ENCODE peak calls at places on chromosomes 7 and 10, in five cellular contexts. D, E, Z, Y and F are unnamed samples. For H3K4me1 and H3K9me3, the result is how much of the 10 kb centered on the place peaks cover.

GRCh38 chr10:33337335-33337854 is 2.9 kb upstream of the NRP1 start:
- DNase-seq in D (peak), E (peak), Z (peak), Y (peak), F (peak)

GRCh38 chr10:91745086-91745831 is 53.0 kb upstream of the TNKS2 start:
- DNase-seq in D (peak), E (peak), Z (no peak), Y (no peak), F (no peak)

GRCh38 chr10:93149761-93150160 is 76.1 kb downstream of the CYP26A1 start:
- DNase-seq in D (no peak), E (no peak), Z (peak), Y (no peak), F (no peak)

GRCh38 chr10:78964952-78965633 is 103.7 kb upstream of the ZMIZ1 start:
- DNase-seq in D (peak), E (peak), Z (peak), Y (peak), F (peak)

GRCh38 chr7:96126382-96126781 is 195.5 kb downstream of the SLC25A13 start:
- DNase-seq in D (no peak), E (no peak), Z (no peak), Y (no peak), F (no peak)

GRCh38 chr7:122886357-122887081 is at the start of gene CADPS2:
- DNase-seq in D (peak), E (peak), Z (peak), Y (peak), F (peak)

GRCh38 chr7:79504607-79505389 is 51.3 kb upstream of the MAGI2 start:
- DNase-seq in D (peak), E (no peak), Z (peak), Y (no peak), F (no peak)

GRCh38 chr10:21634599-21635365 is 100.8 kb downstream of the MLLT10 start:
- DNase-seq in D (no peak), E (no peak), Z (peak), Y (no peak), F (no peak)

GRCh38 chr10:77041636-77042258 is 595.9 kb downstream of the KCNMA1 start:
- DNase-seq in D (no peak), E (no peak), Z (no peak), Y (no peak), F (no peak)

GRCh38 chr7:47461161-47461560 is 120.8 kb downstream of the TNS3 start:
- DNase-seq in D (no peak), E (no peak), Z (peak), Y (peak), F (peak)

GRCh38 chr7:40586197-40586596 is 451.4 kb downstream of the SUGCT start:
- DNase-seq in D (no peak), E (no peak), Z (peak), Y (no peak), F (no peak)

GRCh38 chr7:925601-926000 is 28.9 kb downstream of the ADAP1 start:
- DNase-seq in D (no peak), E (no peak), Z (no peak), Y (peak), F (no peak)

GRCh38 chr7:30682131-30683083 is at the start of gene CRHR2:
- DNase-seq in D (peak), E (no peak), Z (no peak), Y (peak), F (peak)

GRCh38 chr7:98284335-98285036 is 3.0 kb downstream of the BRI3 start:
- DNase-seq in D (no peak), E (peak), Z (peak), Y (peak), F (peak)

GRCh38 chr10:48672596-48673255 is 11.9 kb upstream of the WDFY4 start:
- DNase-seq in D (no peak), E (no peak), Z (no peak), Y (no peak), F (no peak)

GRCh38 chr10:69801434-69802315 is at the start of gene COL13A1:
- DNase-seq in D (peak), E (peak), Z (peak), Y (peak), F (peak)

GRCh38 chr10:23067939-23068775 is 27.2 kb upstream of the MSRB2 start:
- DNase-seq in D (peak), E (peak), Z (peak), Y (peak), F (peak)

GRCh38 chr7:139873593-139874374 is 44.7 kb downstream of the TBXAS1 start:
- DNase-seq in D (no peak), E (no peak), Z (no peak), Y (no peak), F (no peak)

GRCh38 chr7:128922496-128923410 is 12.2 kb upstream of the KCP start:
- DNase-seq in D (no peak), E (no peak), Z (no peak), Y (no peak), F (no peak)

GRCh38 chr10:71073451-71074175 is 138.8 kb upstream of the UNC5B start:
- DNase-seq in D (no peak), E (no peak), Z (no peak), Y (no peak), F (no peak)

GRCh38 chr7:129797224-129797789 is 155.5 kb downstream of the UBE2H start:
- DNase-seq in D (peak), E (no peak), Z (no peak), Y (no peak), F (no peak)

GRCh38 chr7:12244129-12244528 is 33.0 kb downstream of the TMEM106B start:
- DNase-seq in D (peak), E (peak), Z (peak), Y (no peak), F (peak)

GRCh38 chr10:91603931-91604331 is 28.9 kb downstream of the PPP1R3C start:
- DNase-seq in D (no peak), E (peak), Z (no peak), Y (no peak), F (no peak)

GRCh38 chr7:147411011-147411614 is 1179.5 kb upstream of the C7orf33 start:
- DNase-seq in D (no peak), E (no peak), Z (no peak), Y (no peak), F (no peak)

GRCh38 chr10:120940299-120940900 is 89.2 kb downstream of the WDR11 start:
- DNase-seq in D (no peak), E (no peak), Z (no peak), Y (no peak), F (no peak)

GRCh38 chr7:141039366-141039765 is 24.6 kb upstream of the MRPS33 start:
- DNase-seq in D (no peak), E (no peak), Z (peak), Y (no peak), F (no peak)

GRCh38 chr10:30027057-30028005 is 32.1 kb downstream of the JCAD start:
- DNase-seq in D (no peak), E (no peak), Z (no peak), Y (peak), F (peak)

GRCh38 chr10:86385806-86386205 is 19.2 kb upstream of the GRID1 start:
- DNase-seq in D (no peak), E (no peak), Z (no peak), Y (no peak), F (no peak)

GRCh38 chr7:8063706-8064297 is 95.2 kb downstream of the GLCCI1 start:
- DNase-seq in D (no peak), E (no peak), Z (peak), Y (no peak), F (no peak)

GRCh38 chr10:11345224-11346054 is 266.0 kb downstream of the USP6NL start:
- DNase-seq in D (no peak), E (no peak), Z (no peak), Y (no peak), F (no peak)

GRCh38 chr7:79822620-79823240 is 311.9 kb upstream of the GNAI1 start:
- DNase-seq in D (no peak), E (no peak), Z (no peak), Y (no peak), F (no peak)

GRCh38 chr7:71637578-71637977 is 505.6 kb downstream of the GALNT17 start:
- DNase-seq in D (no peak), E (no peak), Z (no peak), Y (no peak), F (no peak)

GRCh38 chr10:2928219-2928840 is 139.0 kb upstream of the PFKP start:
- DNase-seq in D (peak), E (peak), Z (peak), Y (peak), F (peak)

GRCh38 chr7:45258533-45259226 is 101.1 kb downstream of the RAMP3 start:
- DNase-seq in D (no peak), E (no peak), Z (no peak), Y (no peak), F (no peak)

GRCh38 chr10:49311562-49312236 is 12.7 kb downstream of the C10orf71 start:
- DNase-seq in D (no peak), E (no peak), Z (no peak), Y (no peak), F (no peak)

GRCh38 chr7:22597845-22598244 is 97.9 kb upstream of the STEAP1B start:
- DNase-seq in D (no peak), E (no peak), Z (peak), Y (no peak), F (no peak)

GRCh38 chr7:73382938-73383503 is 50.6 kb upstream of the FZD9 start:
- DNase-seq in D (no peak), E (no peak), Z (no peak), Y (no peak), F (no peak)

GRCh38 chr10:2284071-2284470 is 546.7 kb upstream of the ADARB2 start:
- DNase-seq in D (no peak), E (no peak), Z (no peak), Y (no peak), F (no peak)

GRCh38 chr7:24665564-24666294 is 91.5 kb downstream of the GSDME start:
- DNase-seq in D (peak), E (peak), Z (peak), Y (no peak), F (peak)

GRCh38 chr10:95341716-95342130 is 50.9 kb upstream of the PDLIM1 start:
- DNase-seq in D (no peak), E (no peak), Z (peak), Y (no peak), F (no peak)

GRCh38 chr7:27106906-27107250 is 4.4 kb upstream of the HOXA2 start:
- DNase-seq in D (no peak), E (no peak), Z (no peak), Y (no peak), F (no peak)

GRCh38 chr7:27107391-27107900 is 5.0 kb upstream of the HOXA2 start:
- DNase-seq in D (no peak), E (no peak), Z (peak), Y (no peak), F (no peak)

GRCh38 chr7:27105161-27106122 is 3.0 kb upstream of the HOXA2 start:
- DNase-seq in D (no peak), E (no peak), Z (peak), Y (no peak), F (no peak)

GRCh38 chr7:27107901-27108381 is 5.5 kb upstream of the HOXA2 start:
- DNase-seq in D (no peak), E (no peak), Z (peak), Y (no peak), F (no peak)

GRCh38 chr7:27106181-27106905 is 3.9 kb upstream of the HOXA2 start:
- DNase-seq in D (peak), E (no peak), Z (peak), Y (no peak), F (no peak)
- H3K4me1 ChIP-seq in D (under half), E (under half), Z (under half), Y (under half), F (under half)

GRCh38 chr10:44060719-44061118 is 324.2 kb downstream of the CXCL12 start:
- DNase-seq in D (no peak), E (no peak), Z (no peak), Y (no peak), F (no peak)
- TF ChIP-seq CTCF in D (no peak), E (no peak), Z (no peak), Y (no peak), F (no peak)

DNA sequence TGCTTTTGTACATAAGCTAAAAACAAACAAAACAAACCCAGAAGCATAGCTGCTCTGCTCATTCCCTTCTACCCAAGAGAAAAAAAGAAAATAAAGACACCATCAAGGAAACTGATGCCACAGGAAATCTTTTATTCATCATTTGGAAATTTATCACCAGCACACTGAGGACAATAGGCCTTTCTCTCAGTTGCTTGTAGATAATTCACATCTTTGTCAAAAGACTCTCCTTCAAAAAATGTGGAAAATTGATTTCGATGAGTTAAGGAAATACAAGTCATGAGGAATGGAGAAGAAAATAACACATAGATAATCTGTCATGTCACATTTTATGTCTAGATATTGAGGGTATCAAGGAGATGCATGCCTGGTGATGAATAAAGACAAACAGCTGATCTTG is 53.5 kb downstream of the ZNF37A start:
- DNase-seq in D (no peak), E (no peak), Z (no peak), Y (no peak), F (no peak)
- H3K9me3 ChIP-seq in D (under half), E (under half), Z (under half), Y (under half), F (under half)

DNA sequence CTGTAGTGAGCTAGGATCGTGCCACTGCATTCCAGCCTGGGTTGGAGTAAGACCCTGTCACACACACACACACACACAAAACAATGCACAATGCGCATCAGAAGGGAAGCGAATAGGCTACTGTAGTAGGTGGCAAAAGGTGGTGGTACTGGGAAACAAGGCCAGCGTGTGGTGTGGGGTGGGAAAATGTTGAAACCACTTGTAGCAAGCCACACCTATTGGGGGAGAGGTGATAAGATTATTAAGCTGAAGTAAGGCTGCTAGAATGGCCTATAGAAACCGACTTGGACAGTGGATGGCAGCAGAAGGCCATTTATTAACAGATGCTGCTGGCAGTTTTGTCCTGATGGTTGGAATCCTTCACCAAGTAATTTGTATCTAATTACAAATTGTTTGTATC is 7.2 kb upstream of the CHCHD1 start:
- DNase-seq in D (peak), E (no peak), Z (peak), Y (no peak), F (no peak)
- H3K4me1 ChIP-seq in D (under half), E (under half), Z (under half), Y (half or more), F (under half)

GRCh38 chr10:15084502-15084922 is 4.1 kb downstream of the ACBD7 start:
- DNase-seq in D (peak), E (peak), Z (peak), Y (no peak), F (peak)
- TF ChIP-seq CTCF in D (no peak), E (no peak), Z (no peak), Y (no peak), F (no peak)

GRCh38 chr7:157867685-157868305 is 531.0 kb downstream of the DNAJB6 start:
- DNase-seq in D (no peak), E (no peak), Z (no peak), Y (no peak), F (no peak)

GRCh38 chr7:157864911-157865310 is 528.1 kb downstream of the DNAJB6 start:
- DNase-seq in D (no peak), E (no peak), Z (no peak), Y (no peak), F (no peak)

GRCh38 chr7:157863906-157864810 is 527.4 kb downstream of the DNAJB6 start:
- DNase-seq in D (no peak), E (no peak), Z (no peak), Y (no peak), F (no peak)

GRCh38 chr7:157866525-157866924 is 529.7 kb downstream of the DNAJB6 start:
- DNase-seq in D (no peak), E (no peak), Z (no peak), Y (no peak), F (no peak)

DNA sequence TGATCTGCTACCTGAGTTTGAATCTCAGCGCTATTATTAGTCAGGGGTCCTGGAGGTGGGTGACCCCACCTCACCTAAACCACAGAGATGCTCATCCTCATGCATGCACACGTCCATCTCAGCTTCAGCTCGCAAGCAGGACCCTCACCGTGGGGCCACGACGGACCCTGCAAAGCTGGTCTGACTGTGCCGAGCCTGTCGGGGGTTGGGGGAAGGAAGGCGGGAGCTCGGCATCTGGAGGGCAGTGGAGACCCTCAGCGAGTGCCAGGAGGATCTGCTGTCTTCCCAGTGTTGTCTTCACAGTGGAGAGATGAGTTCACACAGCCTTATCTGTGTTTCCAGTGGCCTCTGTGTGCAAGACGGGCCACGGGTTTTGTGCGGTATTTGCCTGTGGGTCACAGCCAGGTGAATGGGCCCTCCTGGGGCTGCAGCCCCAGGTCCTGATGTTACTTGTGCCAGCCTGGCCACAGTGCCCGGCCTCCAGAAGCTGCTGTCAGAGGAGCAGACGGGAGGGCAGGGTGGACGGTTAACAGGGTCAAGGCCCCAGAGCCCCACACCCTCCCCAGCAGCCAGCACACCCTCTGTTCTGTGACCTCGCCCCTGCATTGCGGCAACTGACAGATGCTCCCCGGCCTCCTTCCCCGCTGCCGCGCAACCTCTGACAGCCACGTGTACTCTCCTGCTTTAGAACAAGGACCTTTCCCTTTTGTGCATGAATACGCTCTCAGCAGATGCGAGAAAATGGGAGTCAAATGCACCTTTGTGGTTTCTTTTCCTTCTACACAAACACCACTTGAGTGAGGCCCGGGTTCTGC is 528.8 kb downstream of the DNAJB6 start:
- DNase-seq in D (no peak), E (no peak), Z (no peak), Y (no peak), F (no peak)
- H3K9me3 ChIP-seq in D (under half), E (under half), Z (half or more), Y (under half), F (under half)

GRCh38 chr7:6399351-6399750 is 48.4 kb downstream of the DAGLB start:
- DNase-seq in D (no peak), E (no peak), Z (no peak), Y (no peak), F (no peak)
- H3K4me1 ChIP-seq in D (under half), E (under half), Z (under half), Y (half or more), F (under half)

GRCh38 chr7:2934211-2934731 is 90.2 kb upstream of the GNA12 start:
- DNase-seq in D (no peak), E (no peak), Z (peak), Y (no peak), F (no peak)
- TF ChIP-seq CTCF in D (no peak), E (no peak), Z (no peak), Y (no peak), F (no peak)

GRCh38 chr7:43703573-43703972 is 25.8 kb downstream of the COA1 start:
- DNase-seq in D (no peak), E (no peak), Z (no peak), Y (no peak), F (no peak)
- H3K9me3 ChIP-seq in D (under half), E (under half), Z (under half), Y (under half), F (under half)

GRCh38 chr10:7424315-7424714 is 13.5 kb upstream of the SFMBT2 start:
- DNase-seq in D (no peak), E (no peak), Z (no peak), Y (no peak), F (no peak)
- H3K4me1 ChIP-seq in D (under half), E (under half), Z (under half), Y (under half), F (under half)